ENCODE peak calls at places on chromosomes 12 and 14, in nine cellular contexts. G is kidney epithelial cell; Q is SJSA1; Y is adipocyte; L is astrocyte of the spinal cord; Z is effector CD8-positive, alpha-beta T cell; B is upper lobe of right lung; H is LoVo; S is activated T-cell treated with anti-CD3 and anti-CD28 coated beads for 1 hour. E is an unnamed sample.

GRCh38 chr12:112294793-112295192 is 87.4 kb downstream of the HECTD4 start:
- DNase-seq in H (no peak), B (no peak), S (no peak), Y (no peak), L (peak; percentile 15), G (no peak), Q (no peak), Z (no peak), E (no peak)

GRCh38 chr12:105641742-105642141 is 311.3 kb downstream of the C12orf75 start:
- DNase-seq in G (no peak), Y (no peak), H (no peak), B (no peak), Q (no peak), S (no peak), Z (no peak), L (no peak), E (no peak)

GRCh38 chr14:75597149-75597548 is 18.7 kb downstream of the FLVCR2 start:
- DNase-seq in H (no peak), Z (no peak), G (no peak), Y (no peak), L (no peak), B (no peak), Q (no peak), S (no peak), E (no peak)

GRCh38 chr14:65880507-65880906 is 468.0 kb downstream of the FUT8 start:
- DNase-seq in L (no peak), Q (no peak), Z (no peak), B (no peak), H (no peak), S (no peak), G (no peak), Y (no peak), E (no peak)

GRCh38 chr14:90368946-90369721 is 27.7 kb upstream of the CALM1 start:
- DNase-seq in Q (no peak), S (no peak), Z (no peak), H (peak; percentile 52), B (no peak), G (no peak), L (no peak), Y (no peak), E (no peak)

GRCh38 chr12:42325776-42326465 is at the start of the genes PPHLN1 and ZCRB1:
- DNase-seq in Q (peak; percentile 78), B (peak; percentile 92), Y (peak; percentile 93), G (peak; percentile 26), H (peak; percentile 94), S (peak; percentile 57), Z (peak; percentile 69), L (peak; percentile 75), E (peak; percentile 22)

GRCh38 chr14:85118274-85118673 is 411.7 kb upstream of the FLRT2 start:
- DNase-seq in H (no peak), L (no peak), Z (no peak), Y (no peak), S (no peak), G (no peak), Q (no peak), B (no peak), E (no peak)

GRCh38 chr14:76133103-76133502 is 18.6 kb upstream of the GPATCH2L start:
- DNase-seq in Y (peak; percentile 46), S (no peak), Q (no peak), Z (no peak), G (no peak), H (peak; percentile 15), B (no peak), L (peak; percentile 30), E (no peak)

GRCh38 chr12:92384571-92384970 is 238.9 kb upstream of the BTG1 start:
- DNase-seq in S (no peak), Y (no peak), G (no peak), Z (no peak), Q (no peak), L (no peak), B (no peak), H (no peak), E (no peak)

GRCh38 chr14:49972199-49972671 is 79.4 kb downstream of the ARF6 start:
- DNase-seq in B (no peak), Y (peak; percentile 77), G (no peak), L (peak; percentile 68), H (peak; percentile 59), S (no peak), Q (no peak), Z (no peak), E (no peak)

GRCh38 chr14:52299692-52300278 is 14.3 kb upstream of the PTGER2 start:
- DNase-seq in B (no peak), Y (peak; percentile 89), S (no peak), L (peak; percentile 71), Z (no peak), H (peak; percentile 45), G (no peak), Q (peak; percentile 19), E (no peak)

GRCh38 chr12:124928912-124929530 is 14.6 kb upstream of the UBC start:
- DNase-seq in B (no peak), H (no peak), S (no peak), Q (no peak), G (no peak), L (no peak), Z (no peak), Y (no peak), E (no peak)

GRCh38 chr12:14949631-14950030 is 11.3 kb upstream of the ERP27 start:
- DNase-seq in B (no peak), G (no peak), Y (no peak), S (no peak), Z (no peak), L (no peak), Q (no peak), H (no peak), E (no peak)

GRCh38 chr14:50088117-50088515 is 28.3 kb downstream of the VCPKMT start:
- DNase-seq in Z (no peak), Y (no peak), H (no peak), Q (no peak), L (no peak), S (no peak), G (no peak), B (no peak), E (no peak)

GRCh38 chr14:60656755-60657608 is 7.7 kb upstream of the SIX1 start:
- DNase-seq in G (no peak), L (peak; percentile 78), B (peak; percentile 78), Z (no peak), H (peak; percentile 60), S (no peak), Y (peak; percentile 86), Q (peak; percentile 74), E (no peak)

GRCh38 chr12:46209914-46210834 is 58.7 kb downstream of the SLC38A1 start:
- DNase-seq in L (no peak), B (peak; percentile 84), S (peak; percentile 48), Z (peak; percentile 26), G (no peak), Y (no peak), H (no peak), Q (no peak), E (no peak)

GRCh38 chr14:75647650-75648049 is 13.0 kb downstream of the ERG28 start:
- DNase-seq in G (no peak), Z (no peak), Y (peak; percentile 57), H (no peak), S (no peak), Q (no peak), L (peak; percentile 52), B (no peak), E (no peak)

GRCh38 chr14:94926176-94926575 is 156.3 kb upstream of the GSC start:
- DNase-seq in G (no peak), Y (no peak), S (no peak), H (no peak), L (no peak), Q (no peak), B (no peak), Z (no peak), E (no peak)

GRCh38 chr14:58918066-58918465 is 270.4 kb upstream of the DAAM1 start:
- DNase-seq in Q (peak; percentile 31), Y (peak; percentile 3), G (peak; percentile 83), H (no peak), L (peak; percentile 38), S (no peak), B (no peak), Z (no peak), E (no peak)

GRCh38 chr12:120497524-120498150 is 1.7 kb downstream of the DYNLL1 start:
- DNase-seq in Z (no peak), H (no peak), Y (peak; percentile 59), Q (no peak), L (no peak), G (no peak), S (no peak), B (no peak), E (no peak)

GRCh38 chr14:104432611-104433231 is 146.8 kb upstream of the C14orf180 start:
- DNase-seq in G (no peak), B (peak; percentile 62), S (no peak), Q (no peak), Z (no peak), L (no peak), Y (no peak), H (no peak), E (no peak)

GRCh38 chr12:79955561-79955960 is 20.7 kb upstream of the PPP1R12A start:
- DNase-seq in S (no peak), H (no peak), Z (no peak), B (no peak), L (no peak), G (no peak), Q (no peak), Y (no peak), E (no peak)

GRCh38 chr14:35215110-35215872 is 76.9 kb upstream of the PSMA6 start:
- DNase-seq in B (no peak), S (no peak), Q (peak; percentile 29), L (peak; percentile 80), G (peak; percentile 35), H (peak; percentile 16), Z (no peak), Y (peak; percentile 84), E (no peak)

GRCh38 chr12:91902860-91903683 is 242.6 kb downstream of the BTG1 start:
- DNase-seq in H (peak; percentile 28), Q (no peak), L (no peak), B (no peak), Y (no peak), S (no peak), Z (no peak), G (no peak), E (no peak)

GRCh38 chr14:27739657-27740156 is 1026.9 kb upstream of the FOXG1 start:
- DNase-seq in Z (no peak), L (no peak), Y (no peak), Q (no peak), G (no peak), B (no peak), H (no peak), S (no peak), E (no peak)

GRCh38 chr12:86712425-86712843 is 456.2 kb upstream of the MGAT4C start:
- DNase-seq in Y (peak; percentile 97), H (peak; percentile 67), L (peak; percentile 98), S (no peak), Q (peak; percentile 85), B (no peak), Z (no peak), G (peak; percentile 96), E (no peak)

GRCh38 chr12:80299976-80300375 is 144.1 kb upstream of the PTPRQ start:
- DNase-seq in Q (no peak), S (no peak), Y (no peak), B (no peak), Z (no peak), H (no peak), L (no peak), G (no peak), E (no peak)

GRCh38 chr14:97074860-97075259 is 277.7 kb downstream of the VRK1 start:
- DNase-seq in Z (no peak), G (no peak), H (no peak), Y (no peak), B (no peak), Q (no peak), L (no peak), S (no peak), E (no peak)